ENCODE peak calls at places on chromosomes 4 and X, in nine cellular contexts. Y, S, J, M, O, F, W, Z and C are unnamed samples.

GRCh38 chrX:40278340-40279090 is 180.8 kb upstream of the BCOR start:
- DNase-seq in W (no peak), Z (no peak), M (peak), J (no peak), O (peak), S (no peak), F (peak), Y (peak), C (no peak)

GRCh38 chr4:41653523-41653922 is 95.0 kb downstream of the PHOX2B start:
- DNase-seq in W (no peak), Z (no peak), J (no peak), O (no peak), M (no peak), F (no peak), S (no peak), Y (no peak), C (no peak)

GRCh38 chrX:70508296-70508911 is 63.8 kb downstream of the DLG3 start:
- DNase-seq in S (no peak), Z (no peak), J (no peak), W (no peak), O (no peak), F (peak), M (no peak), Y (no peak), C (no peak)

GRCh38 chrX:56978172-56978571 is 17.2 kb downstream of the SPIN3 start:
- DNase-seq in Y (peak), J (no peak), O (no peak), M (peak), F (peak), Z (peak), S (peak), W (no peak), C (peak)

GRCh38 chr4:158581161-158581560 is 59.5 kb downstream of the RXFP1 start:
- DNase-seq in W (no peak), O (no peak), Y (no peak), F (peak), Z (no peak), J (no peak), S (no peak), M (no peak), C (no peak)

GRCh38 chrX:150531467-150531866 is 37.0 kb upstream of the MTM1 start:
- DNase-seq in M (no peak), Y (no peak), W (no peak), F (no peak), O (no peak), S (no peak), J (no peak), Z (no peak), C (no peak)

GRCh38 chr4:78971326-78971725 is 32.1 kb upstream of the PAQR3 start:
- DNase-seq in F (no peak), W (no peak), J (no peak), Z (no peak), O (no peak), S (no peak), M (no peak), Y (peak), C (no peak)

GRCh38 chr4:110357521-110357920 is 118.4 kb upstream of the ENPEP start:
- DNase-seq in Z (no peak), F (no peak), M (no peak), O (no peak), W (no peak), Y (no peak), S (no peak), J (no peak), C (no peak)

GRCh38 chr4:7101692-7102515 is 34.0 kb upstream of the GRPEL1 start:
- DNase-seq in J (peak), Y (peak), F (peak), Z (peak), M (peak), W (peak), S (peak), O (peak), C (peak)

GRCh38 chrX:39759526-39760224 is 338.1 kb downstream of the BCOR start:
- DNase-seq in J (peak), O (no peak), W (no peak), M (no peak), S (no peak), Z (no peak), F (peak), Y (peak), C (no peak)

GRCh38 chrX:113935516-113935915 is 648.4 kb upstream of the HTR2C start:
- DNase-seq in Z (no peak), F (no peak), S (no peak), J (no peak), M (no peak), Y (no peak), O (no peak), W (no peak), C (no peak)

GRCh38 chrX:107714196-107714811 is 61.3 kb downstream of the TSC22D3 start:
- DNase-seq in M (no peak), S (no peak), F (no peak), W (no peak), Z (no peak), O (no peak), J (no peak), Y (no peak), C (peak)

GRCh38 chrX:134542485-134542884 is 82.5 kb downstream of the HPRT1 start:
- DNase-seq in J (no peak), F (peak), Z (no peak), Y (peak), M (no peak), W (no peak), O (no peak), S (no peak), C (no peak)

GRCh38 chrX:134543201-134543797 is 83.3 kb downstream of the HPRT1 start:
- DNase-seq in Z (no peak), J (no peak), M (no peak), Y (no peak), F (no peak), O (no peak), S (no peak), W (no peak), C (no peak)

GRCh38 chrX:134545524-134545923 is 85.6 kb downstream of the HPRT1 start:
- DNase-seq in M (no peak), S (no peak), Y (no peak), W (no peak), F (no peak), Z (no peak), O (no peak), J (no peak), C (no peak)

GRCh38 chrX:134544614-134545255 is 84.8 kb downstream of the HPRT1 start:
- DNase-seq in O (no peak), Y (peak), W (no peak), S (no peak), J (no peak), F (no peak), Z (no peak), M (no peak), C (peak)

GRCh38 chrX:134544189-134544588 is 84.2 kb downstream of the HPRT1 start:
- DNase-seq in S (no peak), J (no peak), F (no peak), M (no peak), Y (no peak), Z (no peak), W (no peak), O (no peak), C (no peak)
- TF ChIP-seq CTCF in S (no peak), J (no peak), F (no peak), M (no peak), Y (no peak), Z (no peak), W (no peak), O (no peak), C (no peak)

DNA sequence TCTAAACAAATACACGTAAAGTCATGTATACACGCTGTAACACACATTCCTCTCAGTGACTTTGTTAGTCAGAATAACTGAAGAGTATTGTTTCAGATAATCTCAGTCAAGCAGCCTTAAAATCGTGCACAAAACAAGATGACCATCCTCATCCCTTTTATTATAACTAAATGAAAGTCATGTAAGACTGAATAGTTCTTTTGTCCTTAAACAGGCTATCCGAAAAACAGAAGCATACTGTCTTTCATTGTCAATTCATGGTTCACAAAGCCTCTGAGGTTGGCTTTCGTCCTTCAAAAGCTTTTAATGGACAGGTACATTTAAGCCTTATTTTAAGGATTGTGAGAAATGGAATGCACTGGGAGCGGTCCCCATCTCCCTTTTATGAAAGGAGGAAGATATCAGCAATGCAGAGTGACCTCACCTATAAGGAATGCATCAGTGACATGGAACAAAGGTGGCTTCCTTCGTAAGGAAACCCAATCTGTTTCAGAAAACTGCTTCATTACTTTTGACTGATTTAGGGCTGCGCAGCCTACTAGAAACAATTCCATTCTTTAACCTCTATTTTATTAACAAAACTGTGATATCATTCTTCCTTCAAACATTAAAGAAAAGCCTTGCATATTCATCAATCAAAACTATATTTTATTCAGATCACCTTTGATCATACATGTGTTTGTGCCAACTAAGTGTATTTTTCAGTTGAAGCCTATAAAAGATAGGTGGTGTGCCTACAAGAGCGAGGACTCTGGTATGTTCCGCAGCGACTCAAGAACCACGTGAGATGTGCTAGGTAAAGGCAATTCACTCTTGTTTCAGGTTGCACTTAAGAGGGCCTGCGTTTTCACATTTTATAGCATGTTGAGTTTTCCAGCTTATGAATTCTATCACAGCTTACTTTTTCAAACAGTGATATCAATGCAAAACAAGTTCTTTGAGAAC is 19.2 kb downstream of the SH3RF1 start:
- DNase-seq in Y (peak), J (no peak), F (peak), M (no peak), W (no peak), Z (no peak), S (no peak), O (no peak), C (peak)
- TF ChIP-seq CTCF in Y (no peak), J (no peak), F (no peak), M (no peak), W (no peak), Z (no peak), S (no peak), O (no peak), C (no peak)

DNA sequence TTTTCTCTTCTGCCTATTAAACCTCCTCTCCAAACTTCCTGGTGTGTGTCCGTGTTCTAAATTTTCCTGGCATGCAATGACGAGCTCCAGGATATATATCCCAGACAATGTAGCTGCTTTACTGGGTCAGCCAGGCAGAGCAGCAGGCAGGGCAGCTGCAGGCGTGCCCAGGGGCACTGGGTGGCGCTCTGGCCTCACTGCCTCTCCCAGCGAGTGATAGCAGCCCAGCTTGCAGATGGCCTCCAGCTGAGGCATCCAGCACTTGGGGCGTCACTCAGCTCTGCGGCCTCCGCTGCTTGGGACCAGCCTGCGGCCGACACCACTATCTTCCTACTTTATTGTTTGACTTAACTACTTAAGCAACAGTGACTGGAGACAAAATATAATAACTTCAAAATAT is 23.0 kb upstream of the UBA6 start:
- DNase-seq in J (no peak), S (no peak), Y (no peak), O (no peak), F (no peak), Z (no peak), M (no peak), W (no peak), C (no peak)
- TF ChIP-seq CTCF in J (no peak), S (no peak), Y (no peak), O (no peak), F (no peak), Z (no peak), M (no peak), W (no peak), C (no peak)

DNA sequence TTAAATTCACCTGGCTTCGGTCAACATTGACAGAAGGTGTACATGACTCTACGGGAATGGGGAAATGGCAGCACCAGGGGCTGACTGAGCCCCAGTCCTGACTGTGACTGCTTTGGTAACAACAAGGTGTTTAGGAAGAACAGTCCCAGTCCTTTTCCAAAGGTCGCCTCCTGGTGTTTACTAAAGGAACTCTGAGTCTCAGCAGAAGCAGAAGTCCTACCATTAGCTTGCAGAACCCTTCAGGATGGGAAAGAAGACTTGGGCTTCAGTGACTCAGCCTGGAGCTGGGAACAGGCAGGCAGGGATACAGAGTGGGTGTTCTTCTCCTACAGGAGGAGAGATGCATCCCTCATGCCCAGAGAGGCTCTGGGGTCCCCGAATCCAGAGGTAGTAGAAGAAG is 103.3 kb downstream of the MGST2 start:
- DNase-seq in F (no peak), O (no peak), W (no peak), Z (no peak), Y (peak), J (no peak), S (no peak), M (no peak), C (no peak)
- TF ChIP-seq CTCF in F (no peak), O (no peak), W (peak), Z (no peak), Y (peak), J (no peak), S (no peak), M (no peak), C (peak)

GRCh38 chrX:48972214-48973164 is 845 bp upstream of the KCND1 start:
- DNase-seq in J (no peak), Y (peak), S (peak), Z (peak), O (no peak), M (no peak), F (peak), W (no peak), C (peak)
- TF ChIP-seq CTCF in J (peak), Y (peak), S (peak), Z (peak), O (peak), M (no peak), F (peak), W (peak), C (peak)

GRCh38 chrX:26651755-26652154 is 435.8 kb downstream of the MAGEB5 start:
- DNase-seq in M (no peak), O (no peak), W (no peak), Y (no peak), F (no peak), S (no peak), J (no peak), Z (no peak), C (no peak)
- TF ChIP-seq CTCF in M (no peak), O (no peak), W (no peak), Y (no peak), F (peak), S (peak), J (no peak), Z (no peak), C (no peak)

GRCh38 chrX:108945883-108946523 is 209.6 kb upstream of the IRS4 start:
- DNase-seq in J (no peak), W (no peak), F (no peak), O (no peak), Y (no peak), M (no peak), Z (no peak), S (no peak), C (no peak)

GRCh38 chrX:108947205-108947604 is 210.8 kb upstream of the IRS4 start:
- DNase-seq in S (no peak), M (no peak), W (no peak), Z (no peak), J (no peak), Y (no peak), O (no peak), F (no peak), C (no peak)

DNA sequence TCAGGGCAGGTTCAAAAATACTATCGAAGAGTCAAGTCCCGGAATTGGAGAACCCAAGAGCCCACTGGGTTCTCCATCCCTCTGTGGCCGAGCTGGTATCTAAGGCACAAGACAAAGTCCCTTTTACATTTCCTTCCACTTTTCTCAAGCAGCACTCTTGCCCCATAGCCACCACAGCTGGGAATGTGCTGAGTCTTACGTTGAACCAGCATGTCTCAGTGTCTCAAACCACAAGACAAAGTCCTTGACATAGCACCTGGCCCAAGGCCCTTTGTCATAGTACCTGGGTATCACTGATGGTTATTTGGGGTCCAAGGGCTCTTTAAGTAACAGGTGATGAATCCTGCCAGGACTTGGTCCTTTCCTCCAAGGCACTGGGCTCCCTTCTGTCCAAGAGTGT is 210.2 kb upstream of the IRS4 start:
- DNase-seq in F (no peak), M (no peak), J (no peak), Z (no peak), O (no peak), Y (no peak), S (no peak), W (no peak), C (no peak)
- TF ChIP-seq CTCF in F (no peak), M (no peak), J (no peak), Z (no peak), O (no peak), Y (no peak), S (no peak), W (no peak), C (no peak)

DNA sequence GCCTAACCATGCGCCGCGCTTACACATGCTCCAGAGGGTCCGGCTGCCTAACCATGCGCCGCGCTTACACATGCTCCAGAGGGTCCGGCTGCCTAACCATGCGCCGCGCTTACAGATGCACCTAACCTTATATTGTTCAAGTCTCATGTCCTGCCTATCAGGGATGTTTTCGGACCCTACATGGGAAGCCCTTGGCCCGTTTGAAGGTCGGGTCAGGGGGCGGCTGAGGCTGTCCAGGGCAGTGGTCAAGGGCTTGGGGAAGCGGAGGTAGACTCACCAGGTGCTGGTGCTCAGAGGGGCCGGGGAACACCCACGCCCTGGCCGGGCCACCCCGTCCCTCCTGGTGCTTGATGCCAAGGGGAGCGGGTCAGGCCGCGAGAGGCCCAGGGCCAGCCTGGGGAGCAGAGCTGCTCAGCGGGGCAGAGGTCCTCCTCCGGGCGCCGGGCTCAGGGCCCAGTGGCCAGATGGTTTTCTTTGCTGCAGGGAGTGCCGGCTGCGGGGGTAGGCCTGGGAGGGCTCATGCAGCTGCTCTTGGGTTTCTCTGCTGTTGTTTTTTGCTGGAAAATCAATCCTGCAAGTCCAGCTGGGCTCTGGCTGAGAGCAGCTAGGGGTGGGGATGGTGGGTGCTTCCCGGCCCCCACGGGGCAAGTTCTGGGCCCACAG is 35.4 kb upstream of the SPON2 start:
- DNase-seq in F (peak), J (peak), M (no peak), W (no peak), Z (no peak), S (no peak), Y (no peak), O (no peak), C (peak)
- TF ChIP-seq CTCF in F (no peak), J (no peak), M (no peak), W (no peak), Z (no peak), S (no peak), Y (no peak), O (no peak), C (no peak)

GRCh38 chr4:69060651-69061308 is 35.5 kb upstream of the UGT2B7 start:
- DNase-seq in S (no peak), O (no peak), W (no peak), Y (no peak), Z (no peak), M (no peak), F (no peak), J (no peak), C (no peak)
- TF ChIP-seq CTCF in S (no peak), O (no peak), W (no peak), Y (peak), Z (peak), M (no peak), F (no peak), J (no peak), C (no peak)